ENCODE peak calls at places on chromosomes 11 and 22, in four cellular contexts. A is tibial artery; D is naive thymus-derived CD4-positive, alpha-beta T cell; W is neural progenitor cell. C is an unnamed sample.
A peak's percentile ranks its signal among the peaks of the same experiment; 100 is the strongest.

GRCh38 chr11:44627911-44628729 is 62.7 kb downstream of the CD82 start:
- DNase-seq in A (peak; percentile 91), D (no peak), W (no peak), C (peak; percentile 73)

GRCh38 chr11:104337273-104337672 is 173.3 kb upstream of the PDGFD start:
- DNase-seq in A (no peak), D (no peak), W (no peak), C (no peak)

GRCh38 chr22:23531283-23531921 is 48.7 kb downstream of the IGLL1 start:
- DNase-seq in A (peak; percentile 55), D (no peak), W (no peak), C (no peak)

GRCh38 chr11:13831707-13832106 is 130.8 kb upstream of the SPON1 start:
- DNase-seq in A (no peak), D (no peak), W (no peak), C (no peak)

GRCh38 chr11:59754859-59755700 is at the start of gene STX3:
- DNase-seq in A (peak; percentile 86), D (peak; percentile 68), W (peak; percentile 88), C (peak; percentile 82)

GRCh38 chr22:46657996-46658947 is 38.1 kb downstream of the GRAMD4 start:
- DNase-seq in A (no peak), D (no peak), W (no peak), C (no peak)

GRCh38 chr22:23566716-23567475 is 13.2 kb downstream of the IGLL1 start:
- DNase-seq in A (peak; percentile 60), D (no peak), W (no peak), C (no peak)

GRCh38 chr11:107202189-107202588 is 183.9 kb upstream of the GUCY1A2 start:
- DNase-seq in A (no peak), D (no peak), W (no peak), C (no peak)

GRCh38 chr11:75470681-75471080 is 37.7 kb upstream of the KLHL35 start:
- DNase-seq in A (no peak), D (no peak), W (no peak), C (no peak)

GRCh38 chr22:38871360-38872171 is 450 bp downstream of the CBX6 start:
- DNase-seq in A (peak; percentile 68), D (peak; percentile 34), W (peak; percentile 46), C (no peak)

GRCh38 chr11:6703247-6704063 is 20.3 kb upstream of the MRPL17 start:
- DNase-seq in A (peak; percentile 71), D (peak; percentile 31), W (peak; percentile 67), C (peak; percentile 81)

GRCh38 chr11:19814421-19814820 is 101.8 kb downstream of the NAV2 start:
- DNase-seq in A (no peak), D (no peak), W (no peak), C (no peak)

GRCh38 chr11:95984035-95984434 is 60.1 kb upstream of the MTMR2 start:
- DNase-seq in A (no peak), D (no peak), W (no peak), C (no peak)

GRCh38 chr11:64844330-64845124 is at the start of gene CDC42BPG:
- DNase-seq in A (no peak), D (peak; percentile 74), W (peak; percentile 82), C (no peak)

GRCh38 chr11:7186190-7186589 is 65.5 kb upstream of the SYT9 start:
- DNase-seq in A (no peak), D (no peak), W (no peak), C (no peak)

GRCh38 chr11:69912161-69912910 is 93.1 kb upstream of the FGF3 start:
- DNase-seq in A (peak; percentile 66), D (no peak), W (no peak), C (no peak)

GRCh38 chr11:3006505-3007260 is 14.6 kb upstream of the NAP1L4 start:
- DNase-seq in A (peak; percentile 61), D (no peak), W (no peak), C (no peak)

GRCh38 chr11:17760102-17761029 is 25.8 kb downstream of the KCNC1 start:
- DNase-seq in A (no peak), D (no peak), W (peak; percentile 88), C (no peak)

GRCh38 chr11:128908391-128909246 is 17.5 kb downstream of the KCNJ5 start:
- DNase-seq in A (peak; percentile 83), D (no peak), W (no peak), C (no peak)

GRCh38 chr11:115047631-115048030 is 369.3 kb downstream of the NXPE2 start:
- DNase-seq in A (no peak), D (no peak), W (no peak), C (no peak)

GRCh38 chr22:41003041-41003440 is 51.9 kb downstream of the RBX1 start:
- DNase-seq in A (no peak), D (no peak), W (no peak), C (no peak)

GRCh38 chr11:116851631-116852030 is 14.2 kb upstream of the APOA1 start:
- DNase-seq in A (peak; percentile 66), D (peak; percentile 40), W (no peak), C (no peak)

GRCh38 chr11:1307163-1307870 is 2.1 kb downstream of the TOLLIP start:
- DNase-seq in A (no peak), D (no peak), W (no peak), C (no peak)

GRCh38 chr11:134656861-134657540 is 245.0 kb upstream of the B3GAT1 start:
- DNase-seq in A (peak; percentile 40), D (peak; percentile 16), W (no peak), C (peak; percentile 52)

GRCh38 chr11:116847612-116848011 is 10.2 kb upstream of the APOA1 start:
- DNase-seq in A (peak; percentile 45), D (no peak), W (no peak), C (no peak)

GRCh38 chr22:37623075-37624016 is 14.7 kb downstream of the GGA1 start:
- DNase-seq in A (peak; percentile 76), D (peak; percentile 78), W (peak; percentile 86), C (no peak)

GRCh38 chr22:35102663-35103062 is 36.7 kb downstream of the ISX start:
- DNase-seq in A (no peak), D (no peak), W (peak; percentile 25), C (no peak)

GRCh38 chr11:102006835-102007566 is 40.2 kb upstream of the CFAP300 start:
- DNase-seq in A (no peak), D (no peak), W (no peak), C (no peak)

GRCh38 chr11:65623852-65624616 is 8.5 kb downstream of the PCNX3 start:
- DNase-seq in A (peak; percentile 60), D (no peak), W (no peak), C (no peak)

GRCh38 chr11:8911040-8911823 is at the start of gene AKIP1:
- DNase-seq in A (peak; percentile 97), D (peak; percentile 61), W (peak; percentile 100), C (peak; percentile 97)

GRCh38 chr22:45870011-45870410 is 107.0 kb downstream of the WNT7B start:
- DNase-seq in A (no peak), D (no peak), W (no peak), C (no peak)

GRCh38 chr22:35900483-35901168 is 128.0 kb downstream of the RBFOX2 start:
- DNase-seq in A (no peak), D (peak; percentile 20), W (no peak), C (no peak)

GRCh38 chr11:27212248-27212780 is 150.7 kb downstream of the CCDC34 start:
- DNase-seq in A (no peak), D (no peak), W (no peak), C (no peak)

GRCh38 chr11:27213232-27213660 is 149.8 kb downstream of the CCDC34 start:
- DNase-seq in A (no peak), D (no peak), W (peak; percentile 52), C (no peak)

GRCh38 chr11:27216268-27217149 is 146.5 kb downstream of the CCDC34 start:
- DNase-seq in A (no peak), D (no peak), W (no peak), C (no peak)

GRCh38 chr11:27215471-27216267 is 147.3 kb downstream of the CCDC34 start:
- DNase-seq in A (no peak), D (no peak), W (no peak), C (no peak)

GRCh38 chr11:27214713-27215112 is 148.3 kb downstream of the CCDC34 start:
- DNase-seq in A (no peak), D (no peak), W (no peak), C (no peak)
- H3K4me1 ChIP-seq in A (peaks cover 32% of the 10 kb centered on the region), D (no peaks in the 10 kb centered on the region), W (peaks cover 37% of the 10 kb centered on the region), C (no peaks in the 10 kb centered on the region)

DNA sequence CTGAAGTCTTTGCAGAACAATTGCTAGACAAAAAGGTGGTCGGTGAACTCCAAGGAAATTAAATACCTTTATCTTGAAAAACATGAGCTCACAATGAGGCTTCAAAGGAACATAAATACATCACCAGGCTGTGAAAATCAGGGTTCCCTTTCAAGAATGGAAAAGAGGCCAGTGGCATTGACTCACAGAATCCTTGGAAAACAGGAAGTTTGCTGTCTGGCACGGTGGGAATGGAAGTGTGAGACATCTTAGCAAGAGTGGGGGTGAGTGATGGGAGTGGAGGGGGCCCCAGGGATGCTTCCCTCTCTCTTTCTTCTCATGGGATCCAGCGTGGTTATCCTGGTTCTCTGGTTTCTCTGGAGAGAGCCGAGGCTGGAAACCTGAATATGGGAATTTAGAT is 48.9 kb upstream of the TBCEL start:
- DNase-seq in A (no peak), D (no peak), W (no peak), C (no peak)
- H3K27me3 ChIP-seq in A (no peaks in the 10 kb centered on the region), D (no peaks in the 10 kb centered on the region), W (no peaks in the 10 kb centered on the region), C (no peaks in the 10 kb centered on the region)

DNA sequence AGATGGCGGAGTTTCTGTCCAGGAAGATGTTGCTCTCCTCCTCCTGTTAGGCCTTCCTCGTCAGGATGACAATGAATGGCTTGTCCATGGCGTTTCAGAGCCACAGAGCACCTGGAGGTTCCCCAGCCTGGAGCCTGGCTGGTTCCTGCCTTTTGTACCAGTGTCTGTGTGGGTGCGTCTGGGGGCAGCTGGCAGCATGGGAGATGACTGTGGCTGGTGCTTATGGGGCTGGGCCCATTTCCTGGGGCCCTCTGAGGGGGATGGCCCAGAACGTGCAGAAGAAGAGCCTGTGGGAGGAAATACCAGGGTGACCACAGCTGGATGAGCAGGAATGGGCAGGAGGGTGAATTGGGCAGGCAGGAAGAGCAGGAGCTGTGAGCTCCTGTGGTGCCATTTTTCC is 6.7 kb downstream of the SLC37A2 start:
- DNase-seq in A (no peak), D (no peak), W (no peak), C (no peak)
- H3K4me1 ChIP-seq in A (peaks cover 6% of the 10 kb centered on the region), D (no peaks in the 10 kb centered on the region), W (peaks cover 7% of the 10 kb centered on the region), C (no peaks in the 10 kb centered on the region)

DNA sequence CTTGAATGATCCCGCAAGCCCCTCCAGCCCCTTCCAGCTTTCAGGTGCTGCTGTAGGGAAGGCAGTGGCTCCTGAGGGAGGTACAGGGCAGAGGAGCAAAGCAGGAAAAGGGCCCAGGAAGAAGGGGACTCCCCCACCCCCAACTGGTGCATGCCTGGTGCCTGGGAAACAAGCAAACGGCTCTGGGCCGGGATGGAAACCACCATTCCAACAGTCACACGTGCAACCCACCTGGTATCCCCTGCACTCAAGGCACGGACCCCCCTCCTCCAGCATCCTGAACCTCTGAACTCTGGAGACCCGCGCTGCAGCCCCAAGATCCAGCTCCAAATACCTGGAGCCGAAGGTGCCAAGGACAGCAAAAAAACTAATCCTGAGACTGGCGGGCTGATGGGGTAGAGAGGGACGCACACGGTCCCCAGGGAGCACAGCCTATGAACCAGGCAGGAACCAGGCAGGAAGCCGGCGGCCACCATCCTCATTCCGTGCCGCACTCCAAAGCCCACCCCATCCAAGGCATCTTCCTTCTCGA is 537 bp downstream of the SCN4B start:
- DNase-seq in A (no peak), D (no peak), W (no peak), C (no peak)
- H3K27me3 ChIP-seq in A (no peaks in the 10 kb centered on the region), D (peaks cover 2% of the 10 kb centered on the region), W (peaks cover 100% of the 10 kb centered on the region), C (no peaks in the 10 kb centered on the region)

GRCh38 chr11:12163181-12163841 is 52.9 kb downstream of the MICAL2 start:
- DNase-seq in A (peak; percentile 84), D (no peak), W (no peak), C (peak; percentile 92)
- H3K4me1 ChIP-seq in A (peaks cover 100% of the 10 kb centered on the region), D (no peaks in the 10 kb centered on the region), W (no peaks in the 10 kb centered on the region), C (peaks cover 69% of the 10 kb centered on the region)

GRCh38 chr22:20233351-20234313 is 34.5 kb downstream of the RTN4R start:
- DNase-seq in A (no peak), D (no peak), W (no peak), C (no peak)
- H3K27me3 ChIP-seq in A (no peaks in the 10 kb centered on the region), D (no peaks in the 10 kb centered on the region), W (no peaks in the 10 kb centered on the region), C (no peaks in the 10 kb centered on the region)